ENCODE peak calls at places on chromosomes 1 and 21, in seven cellular contexts. B is activated CD4-positive, alpha-beta T cell treated with anti-CD3 and anti-CD28 coated beads for 24 hours; L is stimulated activated CD4-positive, alpha-beta T cell treated with anti-CD3 and anti-CD28 coated beads, Interleukin-1b, Interleukin-23, amount 100 ng/mL, for 4 hours; R is heart left ventricle; D is DMS 273 treated with DMSO at 0.1 percent for 48 hours; E is mesothelial cell of epicardium; U is GM03348. J is an unnamed sample.

GRCh38 chr1:89850844-89851410 is 30.1 kb downstream of the LRRC8D start:
- DNase-seq in B (no peak), L (no peak), R (no peak), D (no peak), E (no peak), U (no peak), J (no peak)

GRCh38 chr1:6646499-6647148 is 22.0 kb downstream of the THAP3 start:
- DNase-seq in B (no peak), L (peak; percentile 8), R (no peak), D (peak; percentile 38), E (no peak), U (peak; percentile 80), J (no peak)

GRCh38 chr1:159838715-159839114 is 12.0 kb downstream of the SLAMF8 start:
- DNase-seq in B (no peak), L (no peak), R (no peak), D (no peak), E (no peak), U (no peak), J (no peak)

GRCh38 chr1:218401896-218402770 is 57.0 kb downstream of the TGFB2 start:
- DNase-seq in B (no peak), L (no peak), R (no peak), D (no peak), E (no peak), U (no peak), J (no peak)

GRCh38 chr1:201715801-201716741 is 112.9 kb upstream of the IPO9 start:
- DNase-seq in B (no peak), L (no peak), R (peak; percentile 53), D (no peak), E (no peak), U (no peak), J (no peak)

GRCh38 chr1:156115514-156116374 is 1.2 kb downstream of the LMNA start:
- DNase-seq in B (no peak), L (no peak), R (peak; percentile 77), D (no peak), E (no peak), U (peak; percentile 63), J (peak; percentile 58)

GRCh38 chr1:31583995-31584868 is 7.9 kb downstream of the TINAGL1 start:
- DNase-seq in B (no peak), L (no peak), R (peak; percentile 95), D (no peak), E (no peak), U (no peak), J (no peak)

GRCh38 chr1:68202239-68202832 is 30.0 kb downstream of the WLS start:
- DNase-seq in B (no peak), L (no peak), R (no peak), D (no peak), E (no peak), U (peak; percentile 41), J (peak; percentile 2)

GRCh38 chr1:109432336-109432735 is 6.1 kb upstream of the PSMA5 start:
- DNase-seq in B (no peak), L (no peak), R (no peak), D (peak; percentile 64), E (no peak), U (peak; percentile 67), J (no peak)

GRCh38 chr1:207891148-207891547 is 19.8 kb downstream of the CD34 start:
- DNase-seq in B (no peak), L (no peak), R (no peak), D (no peak), E (no peak), U (no peak), J (no peak)

GRCh38 chr1:45512641-45513054 is 9.0 kb downstream of the PRDX1 start:
- DNase-seq in B (peak; percentile 32), L (peak; percentile 45), R (peak; percentile 62), D (no peak), E (no peak), U (peak; percentile 60), J (peak; percentile 60)

GRCh38 chr1:114551400-114551799 is 30.0 kb downstream of the BCAS2 start:
- DNase-seq in B (no peak), L (no peak), R (no peak), D (no peak), E (no peak), U (no peak), J (no peak)

GRCh38 chr1:167860231-167860923 is 53.6 kb downstream of the ADCY10 start:
- DNase-seq in B (no peak), L (no peak), R (no peak), D (no peak), E (no peak), U (peak; percentile 35), J (no peak)

GRCh38 chr1:156387899-156388813 is 19.1 kb downstream of the RHBG start:
- DNase-seq in B (no peak), L (no peak), R (peak; percentile 24), D (no peak), E (no peak), U (no peak), J (peak; percentile 77)

GRCh38 chr1:3405491-3405890 is 49.0 kb upstream of the ARHGEF16 start:
- DNase-seq in B (no peak), L (no peak), R (no peak), D (no peak), E (no peak), U (no peak), J (no peak)

GRCh38 chr1:233412812-233413211 is 85.3 kb downstream of the MAP3K21 start:
- DNase-seq in B (no peak), L (no peak), R (no peak), D (no peak), E (no peak), U (no peak), J (no peak)

GRCh38 chr1:186494832-186495271 is 33.9 kb upstream of the PDC start:
- DNase-seq in B (no peak), L (no peak), R (no peak), D (no peak), E (no peak), U (no peak), J (no peak)

GRCh38 chr21:36211660-36212512 is 55.3 kb downstream of the DOP1B start:
- DNase-seq in B (no peak), L (no peak), R (no peak), D (no peak), E (no peak), U (peak; percentile 86), J (no peak)

GRCh38 chr1:204456826-204457361 is 37.7 kb downstream of the PIK3C2B start:
- DNase-seq in B (no peak), L (no peak), R (peak; percentile 77), D (no peak), E (no peak), U (peak; percentile 38), J (peak; percentile 32)

GRCh38 chr1:187157552-187157951 is 328.8 kb downstream of the PLA2G4A start:
- DNase-seq in B (no peak), L (no peak), R (no peak), D (no peak), E (no peak), U (no peak), J (no peak)

GRCh38 chr1:201533836-201534235 is 5.1 kb upstream of the NAV1 start:
- DNase-seq in B (no peak), L (no peak), R (no peak), D (no peak), E (no peak), U (peak; percentile 39), J (no peak)

GRCh38 chr1:55286851-55287602 is 71.9 kb upstream of the USP24 start:
- DNase-seq in B (no peak), L (no peak), R (no peak), D (no peak), E (no peak), U (no peak), J (no peak)

GRCh38 chr1:45892068-45892785 is 88.8 kb downstream of the MAST2 start:
- DNase-seq in B (no peak), L (no peak), R (no peak), D (no peak), E (no peak), U (peak; percentile 56), J (no peak)

GRCh38 chr1:180925471-180926051 is 12.9 kb downstream of the KIAA1614 start:
- DNase-seq in B (no peak), L (no peak), R (peak; percentile 36), D (no peak), E (no peak), U (no peak), J (no peak)